ENCODE peak calls at places on chromosomes 16 and 17, in ten cellular contexts. One of them, this sample, is unnamed. For H3K4me1, the result is how much of the 10 kb centered on the place peaks cover.

GRCh38 chr17:5500247-5500803 is 14.0 kb downstream of the MIS12 start:
- DNase-seq in upper lobe of right lung: no peak
- DNase-seq in pancreas: no peak
- DNase-seq in H1: no peak
- DNase-seq in sigmoid colon: no peak
- DNase-seq in heart right ventricle: no peak
- DNase-seq in transverse colon: no peak
- DNase-seq in cardiac muscle cell: no peak
- DNase-seq in K562: no peak
- DNase-seq in tibial nerve: no peak
- DNase-seq in this sample: no peak

GRCh38 chr16:84899414-84899813 is 79.6 kb downstream of the CRISPLD2 start:
- DNase-seq in tibial nerve: no peak
- DNase-seq in cardiac muscle cell: no peak
- DNase-seq in K562: no peak
- DNase-seq in sigmoid colon: no peak
- DNase-seq in pancreas: no peak
- DNase-seq in transverse colon: no peak
- DNase-seq in heart right ventricle: no peak
- DNase-seq in upper lobe of right lung: no peak
- DNase-seq in H1: no peak
- DNase-seq in this sample: no peak

GRCh38 chr17:42779942-42780815 is at the start of gene WNK4:
- DNase-seq in pancreas: no peak
- DNase-seq in tibial nerve: no peak
- DNase-seq in heart right ventricle: no peak
- DNase-seq in K562: peak
- DNase-seq in upper lobe of right lung: no peak
- DNase-seq in H1: no peak
- DNase-seq in cardiac muscle cell: peak
- DNase-seq in sigmoid colon: peak
- DNase-seq in transverse colon: peak
- DNase-seq in this sample: no peak

GRCh38 chr16:85396879-85397871 is 215.9 kb upstream of the GSE1 start:
- DNase-seq in cardiac muscle cell: no peak
- DNase-seq in heart right ventricle: peak
- DNase-seq in transverse colon: no peak
- DNase-seq in pancreas: peak
- DNase-seq in sigmoid colon: peak
- DNase-seq in H1: no peak
- DNase-seq in K562: peak
- DNase-seq in upper lobe of right lung: peak
- DNase-seq in tibial nerve: no peak
- DNase-seq in this sample: peak

GRCh38 chr16:85781685-85782370 is 17.5 kb downstream of the EMC8 start:
- DNase-seq in cardiac muscle cell: peak
- DNase-seq in heart right ventricle: peak
- DNase-seq in H1: no peak
- DNase-seq in K562: no peak
- DNase-seq in transverse colon: peak
- DNase-seq in sigmoid colon: peak
- DNase-seq in upper lobe of right lung: peak
- DNase-seq in tibial nerve: no peak
- DNase-seq in pancreas: peak
- DNase-seq in this sample: peak

GRCh38 chr16:49464093-49464492 is 90.5 kb downstream of the C16orf78 start:
- DNase-seq in upper lobe of right lung: no peak
- DNase-seq in cardiac muscle cell: no peak
- DNase-seq in pancreas: no peak
- DNase-seq in sigmoid colon: peak
- DNase-seq in heart right ventricle: no peak
- DNase-seq in H1: no peak
- DNase-seq in K562: no peak
- DNase-seq in tibial nerve: no peak
- DNase-seq in transverse colon: no peak
- DNase-seq in this sample: no peak

GRCh38 chr17:79919164-79919585 is 79.9 kb upstream of the CBX4 start:
- DNase-seq in sigmoid colon: peak
- DNase-seq in upper lobe of right lung: peak
- DNase-seq in K562: no peak
- DNase-seq in cardiac muscle cell: no peak
- DNase-seq in pancreas: peak
- DNase-seq in transverse colon: peak
- DNase-seq in tibial nerve: peak
- DNase-seq in H1: no peak
- DNase-seq in heart right ventricle: peak
- DNase-seq in this sample: peak

GRCh38 chr17:79778504-79779087 is 648 bp downstream of the CBX2 start:
- DNase-seq in transverse colon: no peak
- DNase-seq in heart right ventricle: peak
- DNase-seq in cardiac muscle cell: no peak
- DNase-seq in pancreas: no peak
- DNase-seq in sigmoid colon: peak
- DNase-seq in K562: peak
- DNase-seq in upper lobe of right lung: peak
- DNase-seq in H1: no peak
- DNase-seq in tibial nerve: no peak
- DNase-seq in this sample: peak

GRCh38 chr16:19377864-19378263 is 39.8 kb upstream of the TMC5 start:
- DNase-seq in tibial nerve: no peak
- DNase-seq in H1: no peak
- DNase-seq in transverse colon: no peak
- DNase-seq in cardiac muscle cell: no peak
- DNase-seq in pancreas: no peak
- DNase-seq in K562: no peak
- DNase-seq in sigmoid colon: no peak
- DNase-seq in upper lobe of right lung: no peak
- DNase-seq in heart right ventricle: no peak
- DNase-seq in this sample: no peak

GRCh38 chr17:63289931-63290330 is 156.2 kb downstream of the CYB561 start:
- DNase-seq in K562: no peak
- DNase-seq in cardiac muscle cell: no peak
- DNase-seq in tibial nerve: no peak
- DNase-seq in heart right ventricle: no peak
- DNase-seq in transverse colon: no peak
- DNase-seq in sigmoid colon: no peak
- DNase-seq in pancreas: no peak
- DNase-seq in upper lobe of right lung: no peak
- DNase-seq in H1: no peak
- DNase-seq in this sample: no peak

DNA sequence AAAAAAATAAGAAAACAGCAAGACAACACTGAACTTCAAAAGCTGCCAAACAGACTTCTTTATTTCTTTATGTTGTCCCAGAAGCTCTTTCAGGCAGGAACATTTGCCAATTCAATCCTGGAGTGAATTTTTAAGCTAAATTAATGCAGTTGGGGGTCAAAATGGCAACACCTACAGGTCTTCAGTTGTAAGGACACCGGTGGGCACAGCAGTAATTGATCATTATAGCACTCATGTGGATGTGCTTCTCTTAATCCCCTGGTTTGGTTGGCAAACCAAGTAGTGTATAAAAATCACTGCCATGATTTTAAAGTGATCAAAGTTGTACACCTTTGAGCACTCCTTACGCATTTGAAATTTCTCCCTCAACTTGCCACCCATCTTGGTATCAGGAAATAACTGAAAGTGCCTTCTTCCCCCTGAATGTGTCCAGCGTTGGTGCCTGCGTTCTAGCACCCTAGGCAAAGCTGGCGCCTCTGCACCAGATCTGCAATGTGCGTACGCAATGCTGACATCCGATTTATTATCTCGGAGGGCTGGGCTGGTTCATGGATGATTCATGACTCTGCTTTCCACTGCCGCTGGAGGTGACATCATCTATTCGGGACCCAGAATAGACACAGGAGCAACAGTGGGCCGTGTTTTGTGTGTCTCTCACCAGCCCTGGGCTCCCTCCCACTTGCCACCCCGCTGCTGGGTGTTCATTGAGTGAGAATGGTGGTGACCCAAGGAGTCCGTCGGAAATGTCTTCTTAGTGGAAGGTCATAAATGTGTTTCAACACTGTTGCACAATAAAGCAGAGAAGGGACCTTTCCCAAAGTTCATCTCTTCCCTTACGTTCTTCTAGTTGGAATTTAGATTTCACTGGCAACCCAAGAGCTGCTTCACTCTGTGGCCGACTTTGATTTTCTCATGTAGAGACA is 203.4 kb downstream of the CCDC182 start:
- DNase-seq in cardiac muscle cell: peak
- DNase-seq in pancreas: no peak
- DNase-seq in transverse colon: no peak
- DNase-seq in heart right ventricle: peak
- DNase-seq in upper lobe of right lung: no peak
- DNase-seq in tibial nerve: no peak
- DNase-seq in H1: no peak
- DNase-seq in K562: peak
- DNase-seq in sigmoid colon: peak
- DNase-seq in this sample: no peak
- TF ChIP-seq CTCF in cardiac muscle cell: no peak
- TF ChIP-seq CTCF in pancreas: no peak
- TF ChIP-seq CTCF in transverse colon: no peak
- TF ChIP-seq CTCF in heart right ventricle: no peak
- TF ChIP-seq CTCF in upper lobe of right lung: no peak
- TF ChIP-seq CTCF in tibial nerve: no peak
- TF ChIP-seq CTCF in H1: no peak
- TF ChIP-seq CTCF in K562: no peak
- TF ChIP-seq CTCF in sigmoid colon: no peak
- TF ChIP-seq CTCF in this sample: no peak

GRCh38 chr17:50685334-50685665 is 22.4 kb downstream of the ANKRD40 start:
- DNase-seq in K562: no peak
- DNase-seq in sigmoid colon: no peak
- DNase-seq in tibial nerve: no peak
- DNase-seq in H1: no peak
- DNase-seq in transverse colon: no peak
- DNase-seq in heart right ventricle: no peak
- DNase-seq in cardiac muscle cell: no peak
- DNase-seq in upper lobe of right lung: no peak
- DNase-seq in pancreas: no peak
- DNase-seq in this sample: no peak

GRCh38 chr17:50684612-50685333 is 22.9 kb downstream of the ANKRD40 start:
- DNase-seq in transverse colon: peak
- DNase-seq in tibial nerve: no peak
- DNase-seq in K562: no peak
- DNase-seq in upper lobe of right lung: peak
- DNase-seq in cardiac muscle cell: no peak
- DNase-seq in sigmoid colon: peak
- DNase-seq in heart right ventricle: no peak
- DNase-seq in H1: no peak
- DNase-seq in pancreas: peak
- DNase-seq in this sample: no peak

GRCh38 chr17:50687200-50688066 is 20.3 kb downstream of the ANKRD40 start:
- DNase-seq in upper lobe of right lung: peak
- DNase-seq in sigmoid colon: peak
- DNase-seq in K562: no peak
- DNase-seq in heart right ventricle: no peak
- DNase-seq in transverse colon: no peak
- DNase-seq in H1: no peak
- DNase-seq in pancreas: peak
- DNase-seq in cardiac muscle cell: peak
- DNase-seq in tibial nerve: no peak
- DNase-seq in this sample: no peak

GRCh38 chr17:50686494-50687199 is 21.1 kb downstream of the ANKRD40 start:
- DNase-seq in heart right ventricle: no peak
- DNase-seq in sigmoid colon: peak
- DNase-seq in cardiac muscle cell: peak
- DNase-seq in pancreas: peak
- DNase-seq in upper lobe of right lung: peak
- DNase-seq in H1: no peak
- DNase-seq in transverse colon: peak
- DNase-seq in K562: no peak
- DNase-seq in tibial nerve: no peak
- DNase-seq in this sample: no peak

DNA sequence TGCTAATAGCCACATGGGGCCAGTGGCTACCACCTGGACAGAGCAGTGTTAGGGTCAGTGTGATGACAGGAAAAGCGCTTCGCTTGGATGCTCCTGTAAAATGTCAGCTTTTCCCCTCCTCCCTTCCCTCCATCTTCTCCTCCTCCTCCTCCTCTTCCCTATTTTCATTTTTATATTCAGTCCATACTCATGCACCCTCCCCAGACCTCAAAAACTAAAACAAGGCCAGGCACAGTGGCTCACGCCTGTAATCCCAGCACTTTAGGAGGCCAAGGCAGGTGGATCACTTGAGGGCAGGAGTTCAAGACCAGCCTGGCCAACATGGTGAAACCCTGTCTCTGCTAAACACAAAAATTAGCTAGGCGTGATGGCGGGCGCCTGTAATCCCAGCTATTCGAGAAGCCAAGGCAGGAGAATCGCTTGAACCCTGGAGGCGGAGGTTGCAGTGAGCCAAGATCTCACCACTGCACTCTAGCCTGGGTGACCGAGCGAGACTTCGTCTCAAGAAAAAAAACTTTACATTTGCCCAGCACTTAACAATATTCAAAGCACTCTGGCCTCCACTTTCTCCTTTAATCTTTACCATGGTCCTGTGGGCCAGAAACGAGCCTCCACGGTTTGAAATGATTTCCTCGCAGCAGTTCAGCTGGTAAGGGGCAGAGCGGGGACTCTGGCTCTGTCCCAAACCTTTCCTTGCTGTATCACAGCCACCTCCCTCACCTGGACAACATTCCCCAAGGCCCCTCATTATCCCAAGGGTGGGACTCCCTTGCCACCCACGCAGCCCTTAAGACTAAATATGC is 21.8 kb downstream of the ANKRD40 start:
- DNase-seq in cardiac muscle cell: no peak
- DNase-seq in transverse colon: no peak
- DNase-seq in heart right ventricle: no peak
- DNase-seq in K562: no peak
- DNase-seq in H1: no peak
- DNase-seq in sigmoid colon: no peak
- DNase-seq in pancreas: no peak
- DNase-seq in tibial nerve: no peak
- DNase-seq in upper lobe of right lung: peak
- DNase-seq in this sample: no peak
- H3K4me1 ChIP-seq in cardiac muscle cell: under half
- H3K4me1 ChIP-seq in transverse colon: under half
- H3K4me1 ChIP-seq in heart right ventricle: under half
- H3K4me1 ChIP-seq in K562: under half
- H3K4me1 ChIP-seq in H1: under half
- H3K4me1 ChIP-seq in sigmoid colon: half or more
- H3K4me1 ChIP-seq in pancreas: half or more
- H3K4me1 ChIP-seq in tibial nerve: under half
- H3K4me1 ChIP-seq in upper lobe of right lung: under half
- H3K4me1 ChIP-seq in this sample: under half

GRCh38 chr16:56869513-56870270 is 4.7 kb downstream of the SLC12A3 start:
- DNase-seq in sigmoid colon: no peak
- DNase-seq in cardiac muscle cell: peak
- DNase-seq in heart right ventricle: no peak
- DNase-seq in upper lobe of right lung: no peak
- DNase-seq in transverse colon: peak
- DNase-seq in tibial nerve: no peak
- DNase-seq in K562: peak
- DNase-seq in pancreas: no peak
- DNase-seq in H1: peak
- DNase-seq in this sample: peak
- TF ChIP-seq CTCF in sigmoid colon: no peak
- TF ChIP-seq CTCF in cardiac muscle cell: peak
- TF ChIP-seq CTCF in heart right ventricle: no peak
- TF ChIP-seq CTCF in upper lobe of right lung: peak
- TF ChIP-seq CTCF in transverse colon: no peak
- TF ChIP-seq CTCF in tibial nerve: no peak
- TF ChIP-seq CTCF in K562: peak
- TF ChIP-seq CTCF in pancreas: no peak
- TF ChIP-seq CTCF in H1: peak
- TF ChIP-seq CTCF in this sample: peak

GRCh38 chr17:2394775-2395191 is 6.1 kb downstream of the MNT start:
- DNase-seq in heart right ventricle: no peak
- DNase-seq in upper lobe of right lung: peak
- DNase-seq in pancreas: peak
- DNase-seq in cardiac muscle cell: no peak
- DNase-seq in transverse colon: no peak
- DNase-seq in H1: no peak
- DNase-seq in sigmoid colon: peak
- DNase-seq in K562: no peak
- DNase-seq in tibial nerve: no peak
- DNase-seq in this sample: no peak
- H3K4me1 ChIP-seq in heart right ventricle: half or more
- H3K4me1 ChIP-seq in upper lobe of right lung: half or more
- H3K4me1 ChIP-seq in pancreas: under half
- H3K4me1 ChIP-seq in cardiac muscle cell: under half
- H3K4me1 ChIP-seq in transverse colon: half or more
- H3K4me1 ChIP-seq in H1: under half
- H3K4me1 ChIP-seq in sigmoid colon: half or more
- H3K4me1 ChIP-seq in K562: half or more
- H3K4me1 ChIP-seq in tibial nerve: half or more
- H3K4me1 ChIP-seq in this sample: half or more

This sample was measured in lower lobe of right lung.